ENCODE peak calls at places on chromosomes 13 and 19, in five cellular contexts. One of them, this sample, is unnamed.

GRCh38 chr19:55256562-55257460 is 2.0 kb downstream of the PPP6R1 start:
- DNase-seq in GM23338: no peak
- DNase-seq in fibroblast of the aortic adventitia: peak; percentile 10
- DNase-seq in GM23248: peak; percentile 41
- DNase-seq in tibial nerve: no peak
- DNase-seq in this sample: no peak

GRCh38 chr19:46898731-46899130 is 37.9 kb downstream of the ARHGAP35 start:
- DNase-seq in GM23338: peak; percentile 33
- DNase-seq in fibroblast of the aortic adventitia: peak; percentile 93
- DNase-seq in GM23248: peak; percentile 51
- DNase-seq in tibial nerve: no peak
- DNase-seq in this sample: no peak

GRCh38 chr13:24071423-24072075 is 89.0 kb upstream of the SPATA13 start:
- DNase-seq in tibial nerve: no peak
- DNase-seq in GM23338: no peak
- DNase-seq in fibroblast of the aortic adventitia: peak; percentile 59
- DNase-seq in GM23248: peak; percentile 92
- DNase-seq in this sample: no peak

GRCh38 chr19:56765107-56765506 is 75.4 kb downstream of the PEG3 start:
- DNase-seq in fibroblast of the aortic adventitia: no peak
- DNase-seq in GM23338: no peak
- DNase-seq in GM23248: peak; percentile 32
- DNase-seq in tibial nerve: no peak
- DNase-seq in this sample: no peak

GRCh38 chr19:40907968-40908735 is 26.1 kb upstream of the CYP2A7 start:
- DNase-seq in GM23248: peak; percentile 11
- DNase-seq in fibroblast of the aortic adventitia: no peak
- DNase-seq in GM23338: peak; percentile 78
- DNase-seq in tibial nerve: no peak
- DNase-seq in this sample: no peak

GRCh38 chr13:21987793-21988192 is 316.9 kb downstream of the FGF9 start:
- DNase-seq in tibial nerve: no peak
- DNase-seq in GM23248: no peak
- DNase-seq in GM23338: no peak
- DNase-seq in fibroblast of the aortic adventitia: no peak
- DNase-seq in this sample: no peak

GRCh38 chr19:37227996-37228395 is 10.0 kb downstream of the ZNF383 start:
- DNase-seq in tibial nerve: no peak
- DNase-seq in GM23338: peak; percentile 84
- DNase-seq in fibroblast of the aortic adventitia: no peak
- DNase-seq in GM23248: peak; percentile 28
- DNase-seq in this sample: no peak

GRCh38 chr13:63249411-63249810 is 1833.8 kb upstream of the PCDH20 start:
- DNase-seq in tibial nerve: no peak
- DNase-seq in GM23338: no peak
- DNase-seq in GM23248: no peak
- DNase-seq in fibroblast of the aortic adventitia: no peak
- DNase-seq in this sample: no peak

GRCh38 chr13:51643882-51644281 is 59.6 kb downstream of the WDFY2 start:
- DNase-seq in tibial nerve: no peak
- DNase-seq in GM23338: no peak
- DNase-seq in fibroblast of the aortic adventitia: peak; percentile 90
- DNase-seq in GM23248: peak; percentile 94
- DNase-seq in this sample: peak; percentile 93

DNA sequence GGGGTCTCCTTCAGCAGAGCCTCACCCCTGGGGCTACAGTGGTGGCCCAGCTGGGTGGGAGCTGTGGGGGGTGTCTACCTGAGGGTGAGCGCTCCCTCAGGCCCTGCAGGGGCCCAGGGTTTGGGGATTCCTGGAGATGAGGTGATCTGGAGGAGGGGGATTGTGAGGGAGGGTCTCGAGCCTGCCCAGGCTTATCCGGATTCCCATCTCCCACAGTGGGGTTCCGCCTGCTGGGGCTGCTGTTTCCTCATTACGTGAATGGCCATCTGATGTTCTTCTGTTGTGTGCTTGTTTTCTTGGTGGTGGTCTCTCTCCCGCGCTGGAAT is 4.4 kb downstream of the PPP1R37 start:
- DNase-seq in GM23248: no peak
- DNase-seq in fibroblast of the aortic adventitia: no peak
- DNase-seq in tibial nerve: no peak
- DNase-seq in GM23338: no peak
- DNase-seq in this sample: no peak
- H3K4me3 ChIP-seq in GM23248: no peak overlapping the region
- H3K4me3 ChIP-seq in fibroblast of the aortic adventitia: no peak overlapping the region
- H3K4me3 ChIP-seq in tibial nerve: no peak overlapping the region
- H3K4me3 ChIP-seq in GM23338: no peak overlapping the region
- H3K4me3 ChIP-seq in this sample: no peak overlapping the region

GRCh38 chr13:76884167-76884566 is 2.0 kb downstream of the KCTD12 start:
- DNase-seq in GM23248: peak; percentile 68
- DNase-seq in GM23338: peak; percentile 77
- DNase-seq in tibial nerve: no peak
- DNase-seq in fibroblast of the aortic adventitia: peak; percentile 75
- DNase-seq in this sample: no peak
- H3K4me3 ChIP-seq in GM23248: peak overlapping the region; percentile 73
- H3K4me3 ChIP-seq in GM23338: peak overlapping the region; percentile 82
- H3K4me3 ChIP-seq in tibial nerve: peak overlapping the region; percentile 95
- H3K4me3 ChIP-seq in fibroblast of the aortic adventitia: peak overlapping the region; percentile 95
- H3K4me3 ChIP-seq in this sample: peak overlapping the region; percentile 55

GRCh38 chr13:25372275-25373081 is 704 bp downstream of the ATP8A2 start:
- DNase-seq in fibroblast of the aortic adventitia: no peak
- DNase-seq in GM23248: peak; percentile 14
- DNase-seq in GM23338: peak; percentile 64
- DNase-seq in tibial nerve: no peak
- DNase-seq in this sample: no peak
- H3K4me3 ChIP-seq in fibroblast of the aortic adventitia: peak overlapping the region; percentile 55
- H3K4me3 ChIP-seq in GM23248: peak overlapping the region; percentile 47
- H3K4me3 ChIP-seq in GM23338: peak overlapping the region; percentile 77
- H3K4me3 ChIP-seq in tibial nerve: peak overlapping the region; percentile 21
- H3K4me3 ChIP-seq in this sample: peak overlapping the region; percentile 50

DNA sequence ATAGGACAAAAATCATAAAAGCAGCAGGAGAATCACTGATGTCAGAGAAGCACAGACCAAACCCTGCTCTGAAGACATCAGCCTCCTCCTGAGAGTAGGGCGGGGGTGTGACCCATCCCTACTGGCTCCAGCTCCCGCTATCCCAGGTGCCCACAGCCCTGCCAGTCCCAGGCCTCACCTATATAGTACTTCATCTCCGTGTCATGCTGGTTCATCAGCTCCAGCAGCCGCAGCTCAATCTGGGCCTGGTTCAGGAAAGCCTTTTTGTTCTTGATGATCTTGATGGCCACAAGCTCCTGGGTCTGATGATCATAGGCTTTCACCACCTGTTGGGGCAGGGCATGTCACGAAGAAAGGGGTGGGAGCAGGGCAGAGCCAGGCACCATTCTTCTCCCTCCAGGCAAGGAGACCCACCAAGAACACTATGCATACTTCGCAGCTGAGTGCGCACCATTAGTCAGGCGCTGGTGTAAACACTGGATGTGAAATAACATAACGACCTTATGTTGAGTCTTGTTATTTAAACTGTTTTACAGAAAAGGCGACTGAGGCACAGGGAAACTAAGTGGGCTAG is 4.2 kb downstream of the DYRK1B start:
- DNase-seq in tibial nerve: no peak
- DNase-seq in GM23248: no peak
- DNase-seq in GM23338: no peak
- DNase-seq in fibroblast of the aortic adventitia: no peak
- DNase-seq in this sample: no peak
- H3K4me3 ChIP-seq in tibial nerve: no peak overlapping the region
- H3K4me3 ChIP-seq in GM23248: no peak overlapping the region
- H3K4me3 ChIP-seq in GM23338: no peak overlapping the region
- H3K4me3 ChIP-seq in fibroblast of the aortic adventitia: no peak overlapping the region
- H3K4me3 ChIP-seq in this sample: no peak overlapping the region

GRCh38 chr19:6065685-6066365 is 44.5 kb downstream of the RFX2 start:
- DNase-seq in tibial nerve: no peak
- DNase-seq in GM23248: peak; percentile 85
- DNase-seq in GM23338: peak; percentile 71
- DNase-seq in fibroblast of the aortic adventitia: peak; percentile 35
- DNase-seq in this sample: no peak
- H3K4me3 ChIP-seq in tibial nerve: no peak overlapping the region
- H3K4me3 ChIP-seq in GM23248: peak overlapping the region; percentile 16
- H3K4me3 ChIP-seq in GM23338: no peak overlapping the region
- H3K4me3 ChIP-seq in fibroblast of the aortic adventitia: no peak overlapping the region
- H3K4me3 ChIP-seq in this sample: no peak overlapping the region

DNA sequence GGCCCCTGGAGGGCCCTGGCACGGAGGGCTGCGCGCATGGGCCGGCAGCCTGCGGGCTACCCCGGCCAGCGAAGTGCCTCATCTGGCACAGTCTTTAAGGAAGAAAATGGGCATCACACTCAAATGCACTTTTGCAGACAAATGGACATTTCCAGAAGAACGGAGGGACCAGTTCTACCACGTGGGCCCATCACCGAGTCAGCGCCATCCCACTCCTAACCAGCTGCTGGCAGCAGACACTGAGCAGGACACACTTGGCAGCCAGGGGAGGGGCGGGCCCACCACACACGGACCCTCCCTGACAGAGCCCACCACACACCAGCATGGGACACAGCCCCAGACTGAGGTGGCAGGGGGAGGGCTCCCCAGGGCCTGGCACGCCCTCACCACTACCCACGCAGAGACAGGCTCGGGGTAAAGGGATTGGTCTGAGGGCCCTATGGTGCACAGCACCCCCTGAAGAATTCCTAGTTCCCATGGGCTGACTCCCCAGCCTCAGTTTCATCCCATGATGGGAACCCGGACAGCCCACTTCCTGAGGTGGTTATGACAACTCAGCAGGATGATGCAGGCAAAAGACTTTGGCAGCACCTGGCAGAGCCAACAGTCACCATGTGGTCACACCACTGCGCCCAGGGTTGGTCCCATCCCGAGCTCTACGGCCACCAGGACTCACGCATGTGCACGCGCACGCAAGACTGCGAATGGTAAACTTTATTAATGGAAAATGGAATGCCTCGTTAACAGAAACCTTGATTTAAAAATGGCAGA is 18.7 kb upstream of the TINCR start:
- DNase-seq in GM23248: peak; percentile 28
- DNase-seq in GM23338: no peak
- DNase-seq in fibroblast of the aortic adventitia: no peak
- DNase-seq in tibial nerve: no peak
- DNase-seq in this sample: no peak
- H3K4me3 ChIP-seq in GM23248: no peak overlapping the region
- H3K4me3 ChIP-seq in GM23338: peak overlapping the region; percentile 40
- H3K4me3 ChIP-seq in fibroblast of the aortic adventitia: no peak overlapping the region
- H3K4me3 ChIP-seq in tibial nerve: no peak overlapping the region
- H3K4me3 ChIP-seq in this sample: no peak overlapping the region

DNA sequence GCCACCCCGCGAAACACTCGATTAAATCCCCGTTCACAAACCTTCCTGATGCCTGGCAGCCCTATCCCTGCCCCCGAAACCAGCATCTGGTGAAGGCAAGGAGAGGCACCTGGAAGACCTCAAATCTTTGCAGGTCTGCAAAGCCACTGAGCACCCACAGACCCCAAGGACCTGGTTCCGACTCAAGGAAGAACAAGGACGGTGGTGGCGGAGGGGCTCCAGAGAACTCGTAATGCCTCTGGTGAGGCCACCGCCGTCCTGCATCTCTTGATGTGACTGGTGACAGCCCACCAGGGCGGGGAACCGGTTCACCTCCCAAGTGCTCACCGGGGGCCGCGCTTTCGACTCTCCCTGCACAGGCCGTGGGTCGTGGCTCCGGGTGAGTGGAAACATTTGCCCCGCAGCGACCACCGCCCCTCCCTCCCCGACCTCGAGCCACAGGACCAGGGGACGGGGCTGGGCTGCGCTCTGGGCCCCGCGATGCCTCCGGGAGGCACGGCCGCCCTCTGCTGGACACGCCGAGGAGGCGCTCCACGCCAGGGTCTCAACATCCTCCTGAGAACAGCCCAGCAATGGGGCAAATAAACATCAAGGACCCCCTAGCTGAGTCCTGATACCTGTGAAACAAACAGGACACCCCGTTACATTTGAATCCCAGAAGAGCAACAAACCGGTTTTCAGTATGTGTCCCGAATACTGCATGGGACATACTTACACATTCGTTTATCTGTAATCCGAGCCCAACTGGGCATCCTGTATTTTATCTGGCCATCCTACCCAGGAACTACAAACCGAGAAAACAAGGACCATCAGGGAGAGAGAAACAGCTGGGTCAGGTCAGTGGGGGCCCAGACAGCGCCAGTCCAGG is 3.9 kb upstream of the PLPP2 start:
- DNase-seq in tibial nerve: no peak
- DNase-seq in GM23338: peak; percentile 81
- DNase-seq in fibroblast of the aortic adventitia: peak; percentile 31
- DNase-seq in GM23248: peak; percentile 70
- DNase-seq in this sample: no peak
- H3K4me3 ChIP-seq in tibial nerve: no peak overlapping the region
- H3K4me3 ChIP-seq in GM23338: peak overlapping the region; percentile 54
- H3K4me3 ChIP-seq in fibroblast of the aortic adventitia: no peak overlapping the region
- H3K4me3 ChIP-seq in GM23248: peak overlapping the region; percentile 48
- H3K4me3 ChIP-seq in this sample: no peak overlapping the region

DNA sequence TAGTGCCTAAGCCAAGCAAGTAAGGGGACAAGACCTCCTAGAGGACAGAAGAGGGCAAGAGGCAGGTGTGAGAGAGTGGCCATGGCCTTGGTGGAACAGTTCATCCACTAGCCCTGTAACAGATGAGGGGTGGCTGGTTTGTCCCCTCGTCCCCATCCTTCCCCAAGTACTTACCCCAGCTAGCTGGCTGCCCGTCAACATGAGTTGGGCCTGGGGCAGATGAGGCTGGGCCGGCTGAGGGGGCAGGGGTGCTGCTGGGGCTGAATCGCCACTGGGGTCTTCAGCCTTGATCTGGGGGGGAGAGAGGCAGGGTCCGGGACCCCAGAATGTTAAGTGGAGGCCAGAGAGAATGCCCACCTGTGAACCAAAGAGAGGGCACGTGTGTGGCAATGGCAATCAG is 15.2 kb downstream of the POU2F2 start:
- DNase-seq in GM23338: no peak
- DNase-seq in tibial nerve: no peak
- DNase-seq in fibroblast of the aortic adventitia: no peak
- DNase-seq in GM23248: no peak
- DNase-seq in this sample: no peak
- H3K4me3 ChIP-seq in GM23338: no peak overlapping the region
- H3K4me3 ChIP-seq in tibial nerve: no peak overlapping the region
- H3K4me3 ChIP-seq in fibroblast of the aortic adventitia: no peak overlapping the region
- H3K4me3 ChIP-seq in GM23248: no peak overlapping the region
- H3K4me3 ChIP-seq in this sample: no peak overlapping the region

GRCh38 chr19:14612657-14613056 is 29.8 kb downstream of the CLEC17A start:
- DNase-seq in GM23248: no peak
- DNase-seq in tibial nerve: no peak
- DNase-seq in fibroblast of the aortic adventitia: no peak
- DNase-seq in GM23338: no peak
- DNase-seq in this sample: no peak
- H3K4me3 ChIP-seq in GM23248: no peak overlapping the region
- H3K4me3 ChIP-seq in tibial nerve: no peak overlapping the region
- H3K4me3 ChIP-seq in fibroblast of the aortic adventitia: no peak overlapping the region
- H3K4me3 ChIP-seq in GM23338: no peak overlapping the region
- H3K4me3 ChIP-seq in this sample: no peak overlapping the region

DNA sequence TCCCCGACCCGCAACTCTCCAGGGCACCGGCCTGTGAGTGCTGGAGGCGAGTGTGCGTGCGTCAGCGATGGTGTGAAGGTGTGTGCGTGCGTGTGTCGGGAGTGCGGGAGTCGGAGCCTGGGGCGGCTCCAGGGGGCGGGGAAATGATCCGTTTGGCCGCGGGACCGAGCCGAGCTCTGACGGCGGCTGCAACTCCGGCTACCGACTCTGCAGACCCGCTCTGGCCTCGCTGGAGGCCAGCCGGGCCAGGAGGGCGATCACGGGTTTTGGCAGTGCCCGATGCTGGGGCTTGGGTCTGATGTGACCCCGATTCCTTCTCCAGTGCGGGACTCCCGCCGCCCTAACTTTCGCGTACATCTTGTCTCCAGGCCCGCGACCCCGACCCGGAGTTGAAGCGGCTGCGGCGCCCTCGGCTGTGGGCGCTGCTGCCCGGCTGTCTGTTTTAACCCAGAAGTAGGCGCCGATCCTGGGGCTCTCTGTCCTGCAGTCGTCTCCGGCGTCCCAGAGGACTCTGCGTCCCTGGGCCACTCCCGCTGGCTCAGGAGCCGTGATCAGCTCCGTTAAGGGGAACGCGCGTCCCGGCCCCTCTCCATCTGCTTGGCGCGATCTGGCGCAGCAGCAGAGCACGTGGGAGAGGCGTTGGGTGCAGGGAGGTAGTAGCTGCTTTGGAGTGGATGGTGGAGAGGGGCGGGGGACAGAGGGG is 1.2 kb downstream of the CHST8 start:
- DNase-seq in GM23338: peak; percentile 62
- DNase-seq in tibial nerve: no peak
- DNase-seq in fibroblast of the aortic adventitia: no peak
- DNase-seq in GM23248: peak; percentile 40
- DNase-seq in this sample: no peak
- H3K4me3 ChIP-seq in GM23338: peak overlapping the region; percentile 86
- H3K4me3 ChIP-seq in tibial nerve: peak overlapping the region; percentile 29
- H3K4me3 ChIP-seq in fibroblast of the aortic adventitia: no peak overlapping the region
- H3K4me3 ChIP-seq in GM23248: peak overlapping the region; percentile 68
- H3K4me3 ChIP-seq in this sample: no peak overlapping the region